ENCODE peak calls at places on chromosomes 6 and 20, in five cellular contexts. K is NCI-H2029 treated with DMSO at 0.1 percent for 48 hours; M is adrenal gland; S is stimulated activated CD8-positive, alpha-beta memory T cell treated with anti-CD3 and anti-CD28 coated beads, Interleukin-15, amount 100 ng/mL, for 1 hour; I is breast epithelium. O is an unnamed sample.

GRCh38 chr20:57753332-57754164 is 43.7 kb upstream of the PMEPA1 start:
- DNase-seq in M (no peak), K (no peak), S (no peak), I (no peak), O (no peak)

GRCh38 chr6:38427492-38428210 is 212.1 kb downstream of the BTBD9 start:
- DNase-seq in K (no peak), I (no peak), S (no peak), M (no peak), O (no peak)

GRCh38 chr6:111981441-111981840 is 72.5 kb upstream of the CCN6 start:
- DNase-seq in I (no peak), S (no peak), M (no peak), K (no peak), O (no peak)

GRCh38 chr20:39825524-39825923 is 863.4 kb downstream of the DHX35 start:
- DNase-seq in I (peak), K (no peak), S (no peak), M (no peak), O (no peak)

GRCh38 chr20:49276201-49276894 is 1.5 kb downstream of the ZNFX1 start:
- DNase-seq in S (peak), I (no peak), K (peak), M (no peak), O (no peak)

GRCh38 chr6:63795006-63795405 is 159.4 kb downstream of the PHF3 start:
- DNase-seq in I (no peak), S (no peak), K (no peak), M (no peak), O (no peak)

GRCh38 chr6:33344771-33345697 is 27.5 kb upstream of the ZBTB22 start:
- DNase-seq in M (peak), I (peak), S (peak), K (peak), O (peak)

GRCh38 chr20:12255571-12255970 is 337.9 kb downstream of the BTBD3 start:
- DNase-seq in K (no peak), I (no peak), M (no peak), S (no peak), O (no peak)

GRCh38 chr6:155693573-155694428 is 238.2 kb upstream of the NOX3 start:
- DNase-seq in K (no peak), S (no peak), I (no peak), M (no peak), O (no peak)

GRCh38 chr6:132961610-132962009 is 147.2 kb downstream of the RPS12 start:
- DNase-seq in S (no peak), M (no peak), K (no peak), I (no peak), O (no peak)

GRCh38 chr20:47774081-47774777 is 11.1 kb downstream of the SULF2 start:
- DNase-seq in K (no peak), I (no peak), M (no peak), S (no peak), O (no peak)

GRCh38 chr6:124870611-124871201 is 91.5 kb upstream of the RNF217 start:
- DNase-seq in S (no peak), K (peak), M (no peak), I (no peak), O (no peak)

GRCh38 chr6:17115251-17116089 is 13.6 kb downstream of the STMND1 start:
- DNase-seq in M (no peak), I (no peak), S (no peak), K (no peak), O (no peak)

GRCh38 chr20:8542115-8542486 is 410.0 kb downstream of the PLCB1 start:
- DNase-seq in S (no peak), K (no peak), I (no peak), M (no peak), O (no peak)

GRCh38 chr6:147131728-147132127 is 72.5 kb upstream of the STXBP5 start:
- DNase-seq in K (no peak), S (no peak), M (no peak), I (no peak), O (no peak)

GRCh38 chr6:26536571-26537159 is 1.5 kb upstream of the HMGN4 start:
- DNase-seq in K (no peak), M (no peak), S (no peak), I (no peak), O (no peak)

GRCh38 chr20:2397595-2398145 is 17.0 kb downstream of the TGM6 start:
- DNase-seq in I (no peak), K (no peak), M (no peak), S (no peak), O (no peak)

GRCh38 chr20:58133020-58133419 is 95.4 kb downstream of the ANKRD60 start:
- DNase-seq in I (no peak), S (no peak), K (no peak), M (no peak), O (no peak)

GRCh38 chr6:118810420-118811027 is 83.4 kb upstream of the ASF1A start:
- DNase-seq in K (no peak), S (peak), M (no peak), I (peak), O (peak)

GRCh38 chr20:4014031-4014474 is 1.3 kb downstream of the RNF24 start:
- DNase-seq in K (peak), S (no peak), I (peak), M (peak), O (no peak)

GRCh38 chr20:16415079-16415478 is 158.2 kb downstream of the KIF16B start:
- DNase-seq in K (no peak), S (no peak), I (no peak), M (no peak), O (no peak)

GRCh38 chr6:92710048-92710447 is 709.3 kb downstream of the EPHA7 start:
- DNase-seq in S (no peak), M (no peak), I (no peak), K (no peak), O (no peak)

GRCh38 chr6:99736302-99736701 is 129.7 kb downstream of the PRDM13 start:
- DNase-seq in M (no peak), I (no peak), K (no peak), S (no peak), O (no peak)

GRCh38 chr6:5695260-5696245 is 311.2 kb downstream of the NRN1 start:
- DNase-seq in S (no peak), I (no peak), M (no peak), K (no peak), O (no peak)

O was measured in central memory CD8-positive, alpha-beta T cell.